ENCODE peak calls at places on chromosomes 7 and 10, in five cellular contexts. I, K, B, U and V are unnamed samples.

GRCh38 chr10:58175990-58176910 is 91.4 kb downstream of the IPMK start:
- DNase-seq in I (peak; percentile 52), K (no peak), B (no peak), U (no peak), V (no peak)

GRCh38 chr7:41869091-41869490 is 166.2 kb upstream of the INHBA start:
- DNase-seq in I (peak; percentile 82), K (no peak), B (no peak), U (no peak), V (no peak)

GRCh38 chr10:77149001-77149400 is 488.6 kb downstream of the KCNMA1 start:
- DNase-seq in I (no peak), K (no peak), B (no peak), U (no peak), V (no peak)

GRCh38 chr7:727104-727805 is at the start of gene PRKAR1B:
- DNase-seq in I (peak; percentile 20), K (peak; percentile 63), B (no peak), U (peak; percentile 50), V (no peak)

GRCh38 chr10:29387269-29387668 is 98.4 kb downstream of the LYZL1 start:
- DNase-seq in I (no peak), K (no peak), B (no peak), U (no peak), V (no peak)

GRCh38 chr7:94205529-94205928 is 189.2 kb upstream of the COL1A2 start:
- DNase-seq in I (peak; percentile 11), K (no peak), B (no peak), U (no peak), V (no peak)

GRCh38 chr10:8975535-8975934 is 921.0 kb downstream of the GATA3 start:
- DNase-seq in I (peak; percentile 73), K (no peak), B (no peak), U (no peak), V (no peak)

GRCh38 chr7:77413861-77414424 is 2.2 kb downstream of the GSAP start:
- DNase-seq in I (no peak), K (no peak), B (no peak), U (no peak), V (no peak)

GRCh38 chr10:73495884-73496674 is at the start of gene PPP3CB:
- DNase-seq in I (peak; percentile 95), K (peak; percentile 96), B (peak; percentile 83), U (peak; percentile 95), V (peak; percentile 73)

GRCh38 chr10:6173203-6173602 is 29.5 kb upstream of the PFKFB3 start:
- DNase-seq in I (no peak), K (peak; percentile 80), B (no peak), U (no peak), V (no peak)

GRCh38 chr10:104350146-104350635 is 3.4 kb upstream of the CFAP58 start:
- DNase-seq in I (peak; percentile 85), K (peak; percentile 46), B (no peak), U (no peak), V (no peak)

GRCh38 chr7:124765401-124766352 is at the start of gene GPR37:
- DNase-seq in I (peak; percentile 92), K (peak; percentile 67), B (peak; percentile 85), U (peak; percentile 69), V (peak; percentile 54)

GRCh38 chr7:85928500-85928899 is 715.2 kb upstream of the GRM3 start:
- DNase-seq in I (no peak), K (no peak), B (no peak), U (no peak), V (no peak)